ENCODE peak calls at places on chromosomes 5 and 9, in seven cellular contexts. One of them, this sample, is unnamed.

GRCh38 chr5:66436721-66437120 is 159.5 kb upstream of the MAST4 start:
- DNase-seq in cardiac fibroblast: no peak
- DNase-seq in fibroblast of lung: no peak
- DNase-seq in natural killer cell: no peak
- DNase-seq in GM12865: peak
- DNase-seq in HFFc6: no peak
- DNase-seq in fibroblast of pulmonary artery: no peak
- DNase-seq in this sample: no peak

GRCh38 chr9:125701351-125701750 is 5.7 kb downstream of the MAPKAP1 start:
- DNase-seq in fibroblast of pulmonary artery: no peak
- DNase-seq in cardiac fibroblast: peak
- DNase-seq in HFFc6: peak
- DNase-seq in GM12865: peak
- DNase-seq in natural killer cell: no peak
- DNase-seq in fibroblast of lung: peak
- DNase-seq in this sample: no peak

GRCh38 chr9:9924369-9924768 is 688.4 kb downstream of the PTPRD start:
- DNase-seq in natural killer cell: no peak
- DNase-seq in cardiac fibroblast: peak
- DNase-seq in HFFc6: no peak
- DNase-seq in GM12865: no peak
- DNase-seq in fibroblast of pulmonary artery: no peak
- DNase-seq in fibroblast of lung: peak
- DNase-seq in this sample: no peak

GRCh38 chr5:74630387-74631087 is 10.0 kb downstream of the ENC1 start:
- DNase-seq in fibroblast of lung: peak
- DNase-seq in natural killer cell: peak
- DNase-seq in GM12865: no peak
- DNase-seq in cardiac fibroblast: peak
- DNase-seq in HFFc6: peak
- DNase-seq in fibroblast of pulmonary artery: peak
- DNase-seq in this sample: no peak

GRCh38 chr9:134360897-134361296 is 34.6 kb downstream of the RXRA start:
- DNase-seq in cardiac fibroblast: no peak
- DNase-seq in natural killer cell: no peak
- DNase-seq in HFFc6: peak
- DNase-seq in fibroblast of lung: no peak
- DNase-seq in GM12865: no peak
- DNase-seq in fibroblast of pulmonary artery: peak
- DNase-seq in this sample: peak

GRCh38 chr9:73577867-73578266 is 426.2 kb downstream of the ANXA1 start:
- DNase-seq in cardiac fibroblast: no peak
- DNase-seq in GM12865: no peak
- DNase-seq in natural killer cell: no peak
- DNase-seq in HFFc6: no peak
- DNase-seq in fibroblast of lung: no peak
- DNase-seq in fibroblast of pulmonary artery: peak
- DNase-seq in this sample: no peak

GRCh38 chr5:159785639-159786038 is 130.6 kb upstream of the ADRA1B start:
- DNase-seq in HFFc6: no peak
- DNase-seq in fibroblast of lung: no peak
- DNase-seq in cardiac fibroblast: no peak
- DNase-seq in GM12865: no peak
- DNase-seq in fibroblast of pulmonary artery: no peak
- DNase-seq in natural killer cell: no peak
- DNase-seq in this sample: no peak

GRCh38 chr5:175652741-175653663 is 4.9 kb upstream of the HRH2 start:
- DNase-seq in fibroblast of lung: no peak
- DNase-seq in fibroblast of pulmonary artery: no peak
- DNase-seq in cardiac fibroblast: no peak
- DNase-seq in HFFc6: no peak
- DNase-seq in natural killer cell: no peak
- DNase-seq in GM12865: peak
- DNase-seq in this sample: no peak

GRCh38 chr5:170817195-170817594 is 33.7 kb downstream of the GABRP start:
- DNase-seq in HFFc6: no peak
- DNase-seq in GM12865: no peak
- DNase-seq in natural killer cell: no peak
- DNase-seq in fibroblast of lung: no peak
- DNase-seq in fibroblast of pulmonary artery: no peak
- DNase-seq in cardiac fibroblast: peak
- DNase-seq in this sample: no peak

GRCh38 chr5:98605010-98605425 is 168.4 kb upstream of the RGMB start:
- DNase-seq in cardiac fibroblast: peak
- DNase-seq in fibroblast of lung: no peak
- DNase-seq in HFFc6: no peak
- DNase-seq in GM12865: no peak
- DNase-seq in fibroblast of pulmonary artery: no peak
- DNase-seq in natural killer cell: no peak
- DNase-seq in this sample: no peak

GRCh38 chr5:31492824-31493223 is 39.1 kb downstream of the DROSHA start:
- DNase-seq in GM12865: no peak
- DNase-seq in fibroblast of lung: peak
- DNase-seq in natural killer cell: no peak
- DNase-seq in fibroblast of pulmonary artery: peak
- DNase-seq in HFFc6: no peak
- DNase-seq in cardiac fibroblast: peak
- DNase-seq in this sample: no peak

GRCh38 chr5:56610093-56610698 is 205.2 kb upstream of the MAP3K1 start:
- DNase-seq in cardiac fibroblast: no peak
- DNase-seq in HFFc6: no peak
- DNase-seq in GM12865: peak
- DNase-seq in fibroblast of pulmonary artery: no peak
- DNase-seq in fibroblast of lung: no peak
- DNase-seq in natural killer cell: no peak
- DNase-seq in this sample: no peak

GRCh38 chr5:108753331-108753730 is 5.6 kb downstream of the FER start:
- DNase-seq in HFFc6: no peak
- DNase-seq in fibroblast of pulmonary artery: peak
- DNase-seq in cardiac fibroblast: peak
- DNase-seq in GM12865: no peak
- DNase-seq in natural killer cell: no peak
- DNase-seq in fibroblast of lung: no peak
- DNase-seq in this sample: no peak

GRCh38 chr5:133226186-133226585 is 174.4 kb downstream of the HSPA4 start:
- DNase-seq in GM12865: no peak
- DNase-seq in fibroblast of lung: no peak
- DNase-seq in natural killer cell: no peak
- DNase-seq in HFFc6: no peak
- DNase-seq in fibroblast of pulmonary artery: no peak
- DNase-seq in cardiac fibroblast: no peak
- DNase-seq in this sample: no peak

GRCh38 chr9:18982246-18982589 is 50.8 kb downstream of the SAXO1 start:
- DNase-seq in HFFc6: no peak
- DNase-seq in fibroblast of pulmonary artery: no peak
- DNase-seq in cardiac fibroblast: no peak
- DNase-seq in natural killer cell: no peak
- DNase-seq in fibroblast of lung: no peak
- DNase-seq in GM12865: no peak
- DNase-seq in this sample: no peak

GRCh38 chr9:130694205-130694604 is 625 bp downstream of the EXOSC2 start:
- DNase-seq in fibroblast of lung: no peak
- DNase-seq in GM12865: peak
- DNase-seq in HFFc6: no peak
- DNase-seq in natural killer cell: no peak
- DNase-seq in cardiac fibroblast: peak
- DNase-seq in fibroblast of pulmonary artery: no peak
- DNase-seq in this sample: no peak

GRCh38 chr5:102797485-102797884 is 42.4 kb downstream of the PAM start:
- DNase-seq in cardiac fibroblast: no peak
- DNase-seq in fibroblast of pulmonary artery: no peak
- DNase-seq in HFFc6: no peak
- DNase-seq in natural killer cell: no peak
- DNase-seq in GM12865: no peak
- DNase-seq in fibroblast of lung: no peak
- DNase-seq in this sample: no peak

GRCh38 chr5:43215073-43215631 is 23.1 kb downstream of the NIM1K start:
- DNase-seq in fibroblast of lung: peak
- DNase-seq in cardiac fibroblast: peak
- DNase-seq in GM12865: no peak
- DNase-seq in fibroblast of pulmonary artery: peak
- DNase-seq in HFFc6: peak
- DNase-seq in natural killer cell: no peak
- DNase-seq in this sample: no peak
- TF ChIP-seq CTCF in fibroblast of lung: no peak
- TF ChIP-seq CTCF in cardiac fibroblast: no peak
- TF ChIP-seq CTCF in GM12865: no peak
- TF ChIP-seq CTCF in fibroblast of pulmonary artery: no peak
- TF ChIP-seq CTCF in HFFc6: no peak
- TF ChIP-seq CTCF in natural killer cell: no peak
- TF ChIP-seq CTCF in this sample: no peak

GRCh38 chr5:154461531-154461930 is 15.7 kb downstream of the SAP30L start:
- DNase-seq in HFFc6: no peak
- DNase-seq in GM12865: no peak
- DNase-seq in cardiac fibroblast: peak
- DNase-seq in natural killer cell: no peak
- DNase-seq in fibroblast of pulmonary artery: peak
- DNase-seq in fibroblast of lung: no peak
- DNase-seq in this sample: no peak
- TF ChIP-seq CTCF in HFFc6: peak
- TF ChIP-seq CTCF in GM12865: no peak
- TF ChIP-seq CTCF in cardiac fibroblast: peak
- TF ChIP-seq CTCF in natural killer cell: no peak
- TF ChIP-seq CTCF in fibroblast of pulmonary artery: peak
- TF ChIP-seq CTCF in fibroblast of lung: peak
- TF ChIP-seq CTCF in this sample: no peak

GRCh38 chr5:135729582-135729879 is 104.9 kb upstream of the SLC25A48 start:
- DNase-seq in cardiac fibroblast: no peak
- DNase-seq in fibroblast of lung: no peak
- DNase-seq in GM12865: no peak
- DNase-seq in fibroblast of pulmonary artery: no peak
- DNase-seq in natural killer cell: no peak
- DNase-seq in HFFc6: no peak
- DNase-seq in this sample: no peak
- TF ChIP-seq CTCF in cardiac fibroblast: peak
- TF ChIP-seq CTCF in fibroblast of lung: peak
- TF ChIP-seq CTCF in GM12865: no peak
- TF ChIP-seq CTCF in fibroblast of pulmonary artery: no peak
- TF ChIP-seq CTCF in natural killer cell: no peak
- TF ChIP-seq CTCF in HFFc6: peak
- TF ChIP-seq CTCF in this sample: peak

DNA sequence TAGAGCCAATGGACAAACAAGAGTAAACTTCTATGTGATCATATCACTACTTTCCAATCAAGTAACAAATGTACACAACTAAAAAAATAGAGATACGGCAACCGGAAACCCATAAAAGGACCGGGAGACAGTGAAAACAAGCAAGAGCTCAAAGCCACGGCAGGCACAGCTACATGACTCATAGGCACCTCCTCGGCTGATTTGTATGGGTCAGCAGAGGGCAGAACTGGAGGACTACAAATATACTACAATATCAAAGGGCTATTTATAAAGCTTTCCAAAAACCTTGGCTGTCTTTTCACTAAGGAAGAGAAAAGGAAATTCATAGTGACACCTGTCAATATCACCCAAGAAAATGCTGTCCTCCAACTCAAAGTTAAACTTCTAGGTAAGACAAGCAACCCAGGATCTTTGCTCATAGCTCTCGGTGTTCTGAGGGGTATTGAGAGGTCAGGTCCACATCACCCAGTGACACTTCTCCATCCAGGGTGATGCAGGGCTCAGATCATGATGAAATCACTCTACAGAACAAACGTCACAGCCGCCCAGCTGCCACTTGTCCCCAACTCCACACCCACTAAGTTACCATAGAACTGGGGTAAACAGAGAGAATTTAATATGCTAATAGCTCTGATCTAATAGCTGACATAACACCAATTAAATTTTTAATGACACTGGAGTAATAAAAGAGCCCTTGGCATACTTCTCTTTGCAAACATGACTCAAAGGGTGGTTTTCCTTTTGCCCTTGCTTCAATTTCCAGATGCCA is 41.3 kb downstream of the PFDN1 start:
- DNase-seq in natural killer cell: no peak
- DNase-seq in cardiac fibroblast: peak
- DNase-seq in fibroblast of pulmonary artery: peak
- DNase-seq in GM12865: no peak
- DNase-seq in HFFc6: peak
- DNase-seq in fibroblast of lung: peak
- DNase-seq in this sample: peak
- TF ChIP-seq CTCF in natural killer cell: no peak
- TF ChIP-seq CTCF in cardiac fibroblast: peak
- TF ChIP-seq CTCF in fibroblast of pulmonary artery: peak
- TF ChIP-seq CTCF in GM12865: no peak
- TF ChIP-seq CTCF in HFFc6: peak
- TF ChIP-seq CTCF in fibroblast of lung: no peak
- TF ChIP-seq CTCF in this sample: peak

GRCh38 chr5:94326579-94326978 is 291.8 kb downstream of the KIAA0825 start:
- DNase-seq in cardiac fibroblast: no peak
- DNase-seq in HFFc6: no peak
- DNase-seq in GM12865: no peak
- DNase-seq in natural killer cell: no peak
- DNase-seq in fibroblast of lung: no peak
- DNase-seq in fibroblast of pulmonary artery: no peak
- DNase-seq in this sample: no peak
- TF ChIP-seq CTCF in cardiac fibroblast: no peak
- TF ChIP-seq CTCF in HFFc6: no peak
- TF ChIP-seq CTCF in GM12865: no peak
- TF ChIP-seq CTCF in natural killer cell: no peak
- TF ChIP-seq CTCF in fibroblast of lung: no peak
- TF ChIP-seq CTCF in fibroblast of pulmonary artery: no peak
- TF ChIP-seq CTCF in this sample: no peak